ENCODE peak calls at places on chromosomes 13 and 19, in six cellular contexts. T is transverse colon, O is IMR-90, J is psoas muscle, G is lower lobe of right lung, M is HepG2. K is an unnamed sample.

GRCh38 chr13:113094410-113094800 is 11.2 kb upstream of the F7 start:
- DNase-seq in T (no peak), G (peak; percentile 26), J (peak; percentile 50), M (no peak), O (no peak), K (no peak)

GRCh38 chr13:81140675-81141074 is 799.7 kb upstream of the SPRY2 start:
- DNase-seq in J (no peak), T (no peak), M (no peak), G (no peak), O (no peak), K (no peak)

GRCh38 chr13:45715351-45715750 is 13.2 kb downstream of the CBY2 start:
- DNase-seq in M (no peak), J (no peak), T (no peak), G (no peak), O (no peak), K (no peak)

GRCh38 chr19:54302252-54302651 is 10.7 kb downstream of the LILRA5 start:
- DNase-seq in J (no peak), O (no peak), T (no peak), M (no peak), G (no peak), K (no peak)

GRCh38 chr13:113421673-113422270 is 31.5 kb downstream of the ADPRHL1 start:
- DNase-seq in O (peak; percentile 24), T (no peak), J (no peak), M (no peak), G (no peak), K (no peak)

GRCh38 chr19:27652796-27653195 is 1560.2 kb downstream of the UQCRFS1 start:
- DNase-seq in J (no peak), G (no peak), T (no peak), O (no peak), M (no peak), K (no peak)

GRCh38 chr19:17209126-17210036 is 5.8 kb upstream of the USE1 start:
- DNase-seq in M (no peak), T (peak; percentile 69), O (peak; percentile 20), G (no peak), J (no peak), K (no peak)

GRCh38 chr13:25067054-25067453 is 28.9 kb upstream of the PABPC3 start:
- DNase-seq in O (no peak), G (no peak), M (no peak), J (no peak), T (no peak), K (no peak)

GRCh38 chr13:105121221-105121620 is 1414.2 kb downstream of the EFNB2 start:
- DNase-seq in G (no peak), M (no peak), O (no peak), T (no peak), J (no peak), K (no peak)

GRCh38 chr13:93882086-93882651 is 597.3 kb downstream of the DCT start:
- DNase-seq in O (peak; percentile 72), M (no peak), T (no peak), J (no peak), G (no peak), K (no peak)

GRCh38 chr19:40601061-40601973 is at the start of gene LTBP4:
- DNase-seq in O (no peak), G (no peak), J (peak; percentile 78), T (peak; percentile 70), M (no peak), K (no peak)

GRCh38 chr19:1162404-1163282 is 11.4 kb downstream of the SBNO2 start:
- DNase-seq in M (no peak), J (no peak), T (no peak), G (peak; percentile 47), O (no peak), K (no peak)

GRCh38 chr19:30678168-30678567 is 306.0 kb downstream of the ZNF536 start:
- DNase-seq in M (no peak), O (no peak), G (no peak), J (no peak), T (no peak), K (no peak)

DNA sequence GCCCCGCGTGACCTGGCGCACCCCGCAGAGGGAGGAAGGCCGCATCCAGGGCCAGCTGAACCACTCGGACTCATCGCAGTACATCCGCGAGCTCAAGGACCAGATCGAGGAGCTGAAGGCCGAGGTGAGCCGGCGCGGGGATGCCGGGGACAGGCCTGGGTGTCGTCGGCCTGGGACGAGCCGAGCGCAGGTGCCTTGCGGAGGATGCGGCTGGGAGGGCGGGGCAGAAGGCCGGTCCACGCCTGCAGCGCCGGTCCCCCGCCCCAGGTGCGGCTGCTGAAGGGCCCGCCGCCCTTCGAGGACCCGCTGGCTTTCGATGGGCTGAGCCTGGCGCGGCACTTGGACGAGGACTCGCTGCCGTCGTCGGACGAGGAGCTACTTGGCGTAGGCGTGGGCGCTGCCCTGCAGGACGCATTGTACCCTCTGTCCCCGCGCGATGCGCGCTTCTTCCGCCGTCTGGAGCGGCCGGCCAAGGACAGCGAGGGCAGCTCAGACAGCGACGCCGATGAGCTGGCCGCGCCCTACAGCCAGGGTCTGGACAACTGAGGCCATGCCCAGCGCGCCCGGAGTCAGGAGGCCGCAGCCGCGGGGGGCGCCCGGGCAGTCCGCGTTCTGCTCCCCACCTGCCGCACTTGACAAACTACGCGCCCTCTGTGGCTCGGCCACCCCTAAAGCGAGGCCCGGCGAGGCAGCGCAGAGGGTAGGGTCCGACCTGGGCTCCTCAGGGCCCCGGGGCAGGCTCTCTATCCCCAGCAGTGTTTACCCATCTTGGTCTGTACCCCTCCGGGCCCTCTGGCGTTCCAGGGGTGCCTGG is 10.8 kb downstream of the PRR36 start:
- DNase-seq in O (no peak), T (no peak), G (no peak), J (peak; percentile 42), M (no peak), K (no peak)
- H3K4me3 ChIP-seq in O (no peak overlapping the region), T (no peak overlapping the region), G (no peak overlapping the region), J (no peak overlapping the region), M (no peak overlapping the region), K (no peak overlapping the region)

GRCh38 chr19:5803752-5804515 is 933 bp upstream of the NRTN start:
- DNase-seq in G (peak; percentile 91), M (peak; percentile 83), T (peak; percentile 95), J (peak; percentile 85), O (peak; percentile 77), K (peak; percentile 92)
- H3K4me3 ChIP-seq in G (peak overlapping the region; percentile 36), M (peak overlapping the region; percentile 36), T (peak overlapping the region; percentile 47), J (peak overlapping the region; percentile 43), O (peak overlapping the region; percentile 10), K (peak overlapping the region; percentile 37)

GRCh38 chr13:79805317-79805716 is 324.4 kb downstream of the NDFIP2 start:
- DNase-seq in M (no peak), G (no peak), O (no peak), T (no peak), J (no peak), K (no peak)
- H3K4me3 ChIP-seq in M (no peak overlapping the region), G (no peak overlapping the region), O (no peak overlapping the region), T (no peak overlapping the region), J (no peak overlapping the region), K (no peak overlapping the region)

DNA sequence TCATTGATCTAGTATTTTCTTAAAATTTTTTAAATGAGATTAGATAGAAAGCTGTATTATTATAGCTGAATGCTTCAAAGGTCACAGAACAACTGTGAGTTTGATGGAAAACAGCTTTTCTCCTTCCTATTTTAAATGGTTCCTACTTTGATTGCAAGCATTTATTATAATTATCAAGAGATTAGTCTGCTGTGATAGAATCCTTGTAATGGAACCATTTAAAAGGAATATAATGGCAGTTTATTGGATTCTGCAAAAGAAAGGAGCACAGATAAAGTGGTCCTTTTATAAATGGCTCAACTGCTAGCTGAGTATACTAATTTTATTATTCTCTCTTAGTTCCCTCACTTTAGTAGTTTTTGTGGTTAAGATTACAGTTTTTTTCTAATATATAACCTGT is 87.0 kb downstream of the MAB21L1 start:
- DNase-seq in J (no peak), M (no peak), G (no peak), O (no peak), T (no peak), K (no peak)
- H3K4me3 ChIP-seq in J (no peak overlapping the region), M (no peak overlapping the region), G (no peak overlapping the region), O (no peak overlapping the region), T (no peak overlapping the region), K (no peak overlapping the region)

DNA sequence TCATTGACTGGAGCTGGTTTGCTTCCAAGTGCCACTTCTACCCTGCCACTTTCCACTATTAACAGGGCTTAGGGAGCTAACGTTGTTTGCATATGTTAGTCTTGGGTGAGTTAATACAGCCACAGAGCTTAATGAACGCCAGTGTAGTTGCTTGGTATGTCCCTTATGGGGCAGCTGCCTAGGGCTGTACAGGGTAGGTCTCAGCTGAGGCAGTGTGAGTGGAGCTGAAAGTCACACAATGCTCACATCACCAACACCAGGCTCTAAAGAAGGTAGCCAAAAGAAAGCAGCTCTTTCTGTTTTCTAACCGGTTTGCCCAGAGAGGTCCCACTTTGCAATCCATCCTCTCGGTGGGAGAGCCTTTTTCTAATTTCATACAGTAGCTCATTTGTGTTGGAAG is 186.2 kb downstream of the RGCC start:
- DNase-seq in O (no peak), T (no peak), M (no peak), G (no peak), J (no peak), K (no peak)
- H3K4me3 ChIP-seq in O (no peak overlapping the region), T (no peak overlapping the region), M (no peak overlapping the region), G (no peak overlapping the region), J (no peak overlapping the region), K (no peak overlapping the region)

GRCh38 chr13:99878921-99879610 is 92.5 kb downstream of the ZIC5 start:
- DNase-seq in J (no peak), M (no peak), T (no peak), O (no peak), G (no peak), K (no peak)
- H3K4me3 ChIP-seq in J (no peak overlapping the region), M (no peak overlapping the region), T (no peak overlapping the region), O (no peak overlapping the region), G (no peak overlapping the region), K (no peak overlapping the region)

K was measured in PC-9.